ENCODE peak calls at places on chromosomes 1 and 21, in four cellular contexts. B is ovary, X is stomach, O is SK-N-SH. D is an unnamed sample.

GRCh38 chr1:17053071-17053684 is 654 bp downstream of the SDHB start:
- DNase-seq in O (no peak), B (no peak), X (no peak), D (peak; percentile 17)

GRCh38 chr1:39841429-39841828 is 41.9 kb downstream of the TRIT1 start:
- DNase-seq in B (no peak), O (no peak), X (no peak), D (no peak)

GRCh38 chr1:244583358-244583757 is 69.6 kb upstream of the DESI2 start:
- DNase-seq in B (no peak), O (no peak), X (no peak), D (no peak)

GRCh38 chr1:53144201-53144600 is 1.8 kb upstream of the SLC1A7 start:
- DNase-seq in X (no peak), O (no peak), B (no peak), D (no peak)

GRCh38 chr1:10730985-10731384 is 65.5 kb downstream of the CASZ1 start:
- DNase-seq in B (no peak), O (no peak), X (no peak), D (no peak)

GRCh38 chr21:38083534-38083933 is 167.3 kb upstream of the KCNJ6 start:
- DNase-seq in X (no peak), B (no peak), O (no peak), D (no peak)

GRCh38 chr1:52904590-52905375 is 16.8 kb downstream of the ECHDC2 start:
- DNase-seq in O (peak; percentile 88), B (no peak), X (peak; percentile 29), D (no peak)

GRCh38 chr21:42746593-42747266 is 93.3 kb downstream of the PDE9A start:
- DNase-seq in X (peak; percentile 53), B (no peak), O (no peak), D (peak; percentile 53)

GRCh38 chr1:8266436-8267165 is 51.3 kb upstream of the SLC45A1 start:
- DNase-seq in X (no peak), B (no peak), O (no peak), D (no peak)

GRCh38 chr1:67713071-67713806 is 28.2 kb downstream of the GADD45A start:
- DNase-seq in O (peak; percentile 85), X (peak; percentile 64), B (no peak), D (peak; percentile 70)

GRCh38 chr1:246565751-246566127 is 322 bp downstream of the TFB2M start:
- DNase-seq in X (no peak), O (no peak), B (no peak), D (no peak)

GRCh38 chr1:92754000-92754787 is 30.7 kb downstream of the EVI5 start:
- DNase-seq in X (no peak), O (no peak), B (no peak), D (no peak)

GRCh38 chr1:34549199-34549598 is 205.6 kb upstream of the GJB5 start:
- DNase-seq in X (no peak), B (no peak), O (no peak), D (peak; percentile 60)

GRCh38 chr1:90841477-90841876 is 124.4 kb upstream of the BARHL2 start:
- DNase-seq in X (no peak), B (no peak), O (no peak), D (no peak)

GRCh38 chr1:154716012-154716411 is 108.0 kb upstream of the ADAR start:
- DNase-seq in B (no peak), O (peak; percentile 81), X (no peak), D (no peak)

GRCh38 chr1:248187363-248187762 is 9.7 kb upstream of the OR2M3 start:
- DNase-seq in B (no peak), O (no peak), X (no peak), D (no peak)

GRCh38 chr1:218112862-218113261 is 172.2 kb upstream of the RRP15 start:
- DNase-seq in O (no peak), B (no peak), X (no peak), D (no peak)

GRCh38 chr1:67818725-67819301 is 14.5 kb downstream of the GNG12 start:
- DNase-seq in X (no peak), B (no peak), O (no peak), D (peak; percentile 63)

GRCh38 chr1:55593299-55593698 is 378.1 kb upstream of the USP24 start:
- DNase-seq in X (no peak), B (no peak), O (no peak), D (no peak)

GRCh38 chr1:26259005-26259404 is 20.9 kb upstream of the SH3BGRL3 start:
- DNase-seq in X (no peak), O (no peak), B (no peak), D (no peak)
- H3K36me3 ChIP-seq in X (peaks cover 35% of the 10 kb centered on the region), O (peaks cover 10% of the 10 kb centered on the region), B (no peaks in the 10 kb centered on the region), D (peaks cover 10% of the 10 kb centered on the region)

GRCh38 chr1:179369751-179370341 is 4.1 kb downstream of the AXDND1 start:
- DNase-seq in X (no peak), O (peak; percentile 63), B (no peak), D (peak; percentile 13)

GRCh38 chr1:179366093-179366800 is 476 bp downstream of the AXDND1 start:
- DNase-seq in X (no peak), O (no peak), B (no peak), D (no peak)

GRCh38 chr1:179365342-179366092 is at the start of gene AXDND1:
- DNase-seq in B (peak; percentile 86), X (peak; percentile 82), O (peak; percentile 90), D (peak; percentile 89)
- TF ChIP-seq EP300 in B (no peak), X (no peak), O (no peak), D (no peak)

GRCh38 chr1:32858791-32859190 is 11.9 kb downstream of the FNDC5 start:
- DNase-seq in O (no peak), X (no peak), B (no peak), D (no peak)

GRCh38 chr1:32859915-32860314 is 10.8 kb downstream of the FNDC5 start:
- DNase-seq in X (no peak), B (no peak), O (no peak), D (no peak)

DNA sequence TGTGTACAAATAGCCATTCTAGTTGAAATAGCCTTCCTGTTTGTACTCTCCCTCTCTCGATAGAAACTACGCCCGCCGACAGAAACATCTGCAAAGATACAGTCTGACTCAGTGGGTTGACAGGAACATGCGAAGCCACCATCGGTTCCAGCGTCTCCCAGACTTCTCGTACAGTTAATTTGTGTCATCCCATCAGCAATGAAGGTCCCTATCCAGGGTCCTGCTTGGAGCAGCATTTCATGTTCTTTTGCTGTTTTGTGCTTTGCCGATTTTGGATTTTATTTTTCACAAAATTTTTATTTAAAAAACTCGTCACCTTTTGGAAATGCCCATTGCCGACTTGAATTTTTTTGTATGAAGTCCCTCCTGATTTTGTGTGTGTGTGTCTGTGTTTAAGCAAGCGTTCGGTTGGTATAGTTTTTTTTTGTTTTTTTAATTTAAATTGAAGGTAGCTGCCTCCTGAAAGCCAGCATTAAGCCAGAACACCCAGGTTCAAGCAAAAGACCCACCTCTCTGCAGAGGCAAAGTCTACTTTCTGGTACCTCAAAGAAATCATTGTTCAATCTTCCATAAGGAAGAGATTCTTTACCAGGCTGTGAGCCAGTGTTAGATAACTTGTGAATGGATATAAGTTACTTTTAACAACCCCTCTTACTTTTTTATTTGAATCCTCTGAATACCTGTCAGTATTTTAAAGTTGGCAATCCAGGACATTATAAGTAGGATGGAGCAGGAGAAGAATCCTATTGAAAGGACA is 14.7 kb downstream of the FNDC5 start:
- DNase-seq in X (no peak), B (no peak), O (no peak), D (no peak)
- H3K36me3 ChIP-seq in X (peaks cover 29% of the 10 kb centered on the region), B (no peaks in the 10 kb centered on the region), O (peaks cover 43% of the 10 kb centered on the region), D (no peaks in the 10 kb centered on the region)

GRCh38 chr21:14678987-14679574 is 133.0 kb upstream of the SAMSN1 start:
- DNase-seq in B (no peak), X (no peak), O (no peak), D (peak; percentile 43)
- TF ChIP-seq EP300 in B (no peak), X (no peak), O (no peak), D (no peak)

GRCh38 chr1:3783651-3784474 is 11.3 kb downstream of the SMIM1 start:
- DNase-seq in O (no peak), X (no peak), B (no peak), D (no peak)

GRCh38 chr1:3778590-3779264 is 6.2 kb downstream of the SMIM1 start:
- DNase-seq in X (no peak), B (no peak), O (no peak), D (no peak)

GRCh38 chr1:3779265-3779911 is 6.8 kb downstream of the SMIM1 start:
- DNase-seq in X (no peak), O (no peak), B (no peak), D (no peak)

GRCh38 chr1:3779912-3780416 is 7.4 kb downstream of the SMIM1 start:
- DNase-seq in X (no peak), O (no peak), B (no peak), D (no peak)

GRCh38 chr1:3780901-3781300 is 8.4 kb downstream of the SMIM1 start:
- DNase-seq in O (no peak), B (no peak), X (no peak), D (no peak)
- H3K36me3 ChIP-seq in O (peaks cover 12% of the 10 kb centered on the region), B (no peaks in the 10 kb centered on the region), X (peaks cover 65% of the 10 kb centered on the region), D (peaks cover 43% of the 10 kb centered on the region)

GRCh38 chr21:25988738-25989137 is 181.8 kb downstream of the APP start:
- DNase-seq in B (no peak), X (no peak), O (no peak), D (no peak)
- TF ChIP-seq EP300 in B (no peak), X (no peak), O (no peak), D (no peak)

DNA sequence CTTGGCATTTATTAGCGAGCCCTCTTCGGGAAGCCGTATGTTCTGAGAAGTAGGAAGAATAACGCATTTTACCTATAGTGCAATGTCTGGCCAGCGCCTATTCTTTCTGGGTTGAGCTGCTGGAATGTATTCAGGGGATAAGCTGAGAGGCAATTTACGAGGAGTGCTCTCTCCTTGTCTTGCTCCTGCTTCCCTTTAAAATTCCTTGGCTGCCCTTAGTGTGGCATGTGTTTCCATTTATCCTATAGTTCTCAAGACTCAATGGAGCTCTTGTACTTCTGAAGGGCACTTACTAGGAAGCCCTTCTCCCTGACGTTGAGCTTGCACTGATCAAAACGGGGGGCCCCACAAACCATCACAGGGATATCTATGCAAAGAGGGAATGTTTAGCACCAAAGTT is 364.6 kb downstream of the DISC1 start:
- DNase-seq in X (no peak), B (no peak), O (no peak), D (no peak)
- H3K36me3 ChIP-seq in X (no peaks in the 10 kb centered on the region), B (no peaks in the 10 kb centered on the region), O (no peaks in the 10 kb centered on the region), D (no peaks in the 10 kb centered on the region)

DNA sequence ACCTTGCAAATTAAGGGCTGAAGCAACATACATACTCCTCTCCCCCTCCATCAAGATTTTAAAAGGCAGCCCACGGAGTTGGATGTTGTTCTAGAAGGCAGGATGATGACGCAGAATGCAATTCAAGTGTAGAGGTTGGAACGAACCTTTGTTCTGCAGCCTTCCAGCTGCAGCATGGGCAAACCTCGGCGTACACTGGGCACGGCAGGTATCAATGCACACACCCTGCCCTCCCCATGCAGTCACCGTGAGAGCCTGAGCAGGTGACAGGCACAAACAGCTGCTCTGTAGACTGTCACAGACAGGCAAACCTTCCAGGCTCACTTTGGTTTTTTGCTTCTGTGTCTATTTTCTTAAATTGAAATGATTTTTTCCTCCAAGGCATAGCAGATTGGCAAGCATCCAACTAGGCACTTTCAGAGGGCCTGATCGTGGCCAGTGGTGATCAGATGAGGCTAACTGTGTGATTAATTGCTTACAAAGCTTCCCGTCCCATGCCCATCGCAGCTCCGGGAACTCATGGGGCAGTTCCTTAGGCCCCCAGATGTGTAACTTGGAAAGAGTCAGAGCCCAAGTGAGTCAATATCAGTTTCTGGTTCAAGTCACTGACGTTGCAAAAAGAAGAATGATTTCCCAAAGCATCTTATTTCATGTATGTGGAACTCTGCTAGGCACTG is 82.3 kb downstream of the ITPKB start:
- DNase-seq in B (no peak), X (no peak), O (peak; percentile 68), D (peak; percentile 58)
- TF ChIP-seq EP300 in B (peak; percentile 55), X (peak; percentile 85), O (peak; percentile 61), D (peak; percentile 72)